ENCODE peak calls at places on chromosomes 13 and 19, in ten cellular contexts. G, H, N, A, J, P, S, L, M and D are unnamed samples. For H3K4me1, the result is how much of the 10 kb centered on the place peaks cover.

GRCh38 chr13:51006067-51006800 is 96.6 kb downstream of the RNASEH2B start:
- DNase-seq in H (no peak), G (no peak), J (no peak), L (no peak), S (no peak), M (no peak), N (no peak), A (no peak), P (no peak), D (no peak)

GRCh38 chr19:575527-576506 is 3.4 kb downstream of the BSG start:
- DNase-seq in N (peak), L (peak), J (no peak), S (peak), P (peak), M (peak), A (no peak), G (peak), H (peak), D (peak)

GRCh38 chr13:29587645-29588044 is 7.8 kb downstream of the SLC7A1 start:
- DNase-seq in S (peak), J (no peak), A (no peak), N (peak), G (no peak), P (no peak), L (no peak), M (peak), H (peak), D (no peak)

GRCh38 chr19:48635966-48636858 is 967 bp downstream of the DBP start:
- DNase-seq in N (no peak), M (no peak), J (peak), S (no peak), L (no peak), G (peak), H (no peak), A (no peak), P (no peak), D (peak)

GRCh38 chr13:80235131-80235530 is 105.8 kb downstream of the SPRY2 start:
- DNase-seq in L (no peak), H (peak), A (no peak), S (peak), J (no peak), N (no peak), G (no peak), M (no peak), P (no peak), D (no peak)

GRCh38 chr13:44801990-44802389 is 187.3 kb downstream of the NUFIP1 start:
- DNase-seq in L (no peak), J (no peak), G (no peak), M (peak), H (peak), S (peak), A (no peak), P (no peak), N (peak), D (no peak)

GRCh38 chr19:51136333-51136732 is 5.8 kb upstream of the SIGLEC7 start:
- DNase-seq in N (no peak), J (no peak), M (no peak), G (no peak), H (no peak), S (no peak), L (no peak), P (no peak), A (no peak), D (no peak)

GRCh38 chr19:55809381-55810058 is 22.3 kb downstream of the NLRP11 start:
- DNase-seq in P (peak), N (peak), L (peak), M (peak), A (peak), S (no peak), G (no peak), J (peak), H (peak), D (peak)

GRCh38 chr19:29269641-29270040 is 56.7 kb upstream of the UQCRFS1 start:
- DNase-seq in G (no peak), H (no peak), A (no peak), M (no peak), P (no peak), N (no peak), L (no peak), S (no peak), J (no peak), D (no peak)

GRCh38 chr19:16473875-16474397 is 2.2 kb upstream of the EPS15L1 start:
- DNase-seq in L (no peak), J (no peak), M (no peak), N (no peak), G (no peak), H (no peak), P (no peak), S (no peak), A (no peak), D (peak)

GRCh38 chr19:54457773-54458647 is 5.6 kb downstream of the LENG9 start:
- DNase-seq in N (no peak), H (no peak), S (no peak), P (no peak), J (no peak), M (no peak), G (no peak), A (no peak), L (no peak), D (no peak)

GRCh38 chr19:39825531-39826076 is 8.4 kb downstream of the DYRK1B start:
- DNase-seq in M (no peak), J (no peak), L (no peak), H (no peak), N (no peak), A (no peak), G (no peak), P (peak), S (no peak), D (no peak)

GRCh38 chr19:10295305-10295846 is 5.6 kb downstream of the ICAM5 start:
- DNase-seq in P (peak), S (no peak), G (no peak), A (no peak), N (no peak), L (no peak), H (no peak), M (no peak), J (peak), D (peak)

GRCh38 chr19:10295847-10296591 is 6.3 kb downstream of the ICAM5 start:
- DNase-seq in H (no peak), P (no peak), S (no peak), G (no peak), L (no peak), N (no peak), J (no peak), A (no peak), M (no peak), D (no peak)

GRCh38 chr19:10293637-10294367 is 4.0 kb downstream of the ICAM5 start:
- DNase-seq in L (no peak), H (no peak), J (no peak), N (no peak), A (no peak), G (no peak), M (no peak), P (no peak), S (no peak), D (no peak)

GRCh38 chr19:10292789-10293636 is 3.3 kb downstream of the ICAM5 start:
- DNase-seq in N (no peak), G (no peak), P (no peak), J (no peak), A (no peak), L (no peak), M (no peak), S (no peak), H (no peak), D (peak)

GRCh38 chr19:10294368-10294697 is 4.6 kb downstream of the ICAM5 start:
- DNase-seq in M (no peak), H (no peak), J (no peak), P (no peak), L (no peak), G (no peak), S (no peak), N (no peak), A (no peak), D (peak)
- TF ChIP-seq CTCF in M (no peak), H (no peak), J (no peak), P (no peak), L (no peak), G (no peak), S (no peak), N (no peak), A (no peak), D (no peak)

GRCh38 chr19:10735741-10736140 is 17.9 kb downstream of the DNM2 start:
- DNase-seq in H (no peak), N (no peak), S (no peak), M (no peak), A (no peak), L (no peak), J (no peak), P (no peak), G (no peak), D (no peak)

GRCh38 chr19:10726268-10726667 is 8.4 kb downstream of the DNM2 start:
- DNase-seq in M (no peak), N (no peak), P (no peak), A (no peak), S (no peak), J (no peak), H (no peak), L (no peak), G (no peak), D (no peak)

GRCh38 chr19:10729406-10729805 is 11.5 kb downstream of the DNM2 start:
- DNase-seq in J (no peak), H (no peak), L (no peak), A (no peak), N (no peak), M (no peak), S (no peak), P (no peak), G (no peak), D (no peak)

GRCh38 chr19:10727599-10728250 is 9.8 kb downstream of the DNM2 start:
- DNase-seq in S (no peak), J (no peak), N (no peak), G (no peak), L (no peak), P (no peak), A (no peak), H (no peak), M (no peak), D (no peak)

GRCh38 chr19:10730932-10731331 is 13.1 kb downstream of the DNM2 start:
- DNase-seq in L (no peak), P (no peak), J (no peak), S (no peak), N (no peak), H (no peak), M (no peak), G (no peak), A (no peak), D (no peak)
- H3K4me1 ChIP-seq in L (under half), P (under half), J (under half), S (under half), N (under half), H (under half), M (under half), G (under half), A (under half), D (under half)

GRCh38 chr13:69585656-69586055 is 522.0 kb upstream of the ATXN8OS start:
- DNase-seq in P (no peak), N (no peak), M (no peak), J (no peak), S (no peak), H (no peak), G (no peak), L (no peak), A (no peak), D (no peak)
- TF ChIP-seq CTCF in P (no peak), N (no peak), M (peak), J (no peak), S (no peak), H (no peak), G (no peak), L (no peak), A (no peak), D (no peak)

GRCh38 chr19:15381864-15382263 is 2.3 kb upstream of the AKAP8 start:
- DNase-seq in L (no peak), P (no peak), J (no peak), M (no peak), A (no peak), N (no peak), H (no peak), S (no peak), G (no peak), D (no peak)

GRCh38 chr19:15381429-15381828 is 1.8 kb upstream of the AKAP8 start:
- DNase-seq in L (no peak), M (no peak), G (no peak), A (no peak), P (no peak), H (no peak), N (no peak), S (no peak), J (no peak), D (no peak)

GRCh38 chr19:15379083-15379995 is at the start of gene AKAP8:
- DNase-seq in H (peak), G (peak), J (peak), A (peak), L (peak), P (peak), S (peak), N (peak), M (peak), D (peak)

GRCh38 chr19:15379996-15380647 is 535 bp upstream of the AKAP8 start:
- DNase-seq in M (peak), L (peak), P (no peak), S (peak), A (no peak), N (peak), J (peak), G (no peak), H (peak), D (peak)

DNA sequence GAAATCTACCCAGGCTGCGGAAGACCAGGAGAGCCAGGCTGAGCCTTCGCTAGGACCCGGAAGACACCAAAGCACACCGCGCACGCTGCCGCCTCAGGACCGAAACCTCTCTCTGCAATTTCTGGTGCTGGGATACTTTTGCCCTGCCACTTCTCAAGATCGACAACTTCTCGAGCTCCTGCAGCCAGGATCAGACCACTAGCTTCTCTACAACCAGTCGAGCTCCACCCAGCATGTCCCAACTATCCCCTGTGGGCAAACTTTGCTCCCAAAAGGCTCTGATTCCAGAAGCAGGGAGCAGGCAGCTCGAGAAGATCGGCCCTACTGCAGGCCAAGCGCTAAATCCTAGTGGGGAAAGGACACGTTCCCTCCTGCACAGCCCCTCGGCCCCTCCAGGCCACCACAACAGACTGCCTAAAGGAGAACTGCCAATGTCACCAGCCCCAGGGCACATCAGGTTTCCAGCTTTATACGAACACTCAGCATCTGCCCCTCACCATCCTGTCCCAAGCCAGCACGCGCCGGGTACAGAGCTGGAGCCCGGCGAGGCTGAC is 981 bp downstream of the AKAP8 start:
- DNase-seq in G (no peak), N (peak), P (no peak), S (peak), H (peak), J (peak), M (peak), A (peak), L (peak), D (peak)
- H3K4me1 ChIP-seq in G (under half), N (under half), P (under half), S (under half), H (under half), J (under half), M (under half), A (half or more), L (under half), D (under half)

GRCh38 chr19:2221918-2222317 is 14.2 kb downstream of the PLEKHJ1 start:
- DNase-seq in N (no peak), H (no peak), L (no peak), A (no peak), S (no peak), M (no peak), P (no peak), G (no peak), J (no peak), D (no peak)
- TF ChIP-seq CTCF in N (peak), H (peak), L (peak), A (no peak), S (no peak), M (peak), P (no peak), G (peak), J (no peak), D (no peak)

DNA sequence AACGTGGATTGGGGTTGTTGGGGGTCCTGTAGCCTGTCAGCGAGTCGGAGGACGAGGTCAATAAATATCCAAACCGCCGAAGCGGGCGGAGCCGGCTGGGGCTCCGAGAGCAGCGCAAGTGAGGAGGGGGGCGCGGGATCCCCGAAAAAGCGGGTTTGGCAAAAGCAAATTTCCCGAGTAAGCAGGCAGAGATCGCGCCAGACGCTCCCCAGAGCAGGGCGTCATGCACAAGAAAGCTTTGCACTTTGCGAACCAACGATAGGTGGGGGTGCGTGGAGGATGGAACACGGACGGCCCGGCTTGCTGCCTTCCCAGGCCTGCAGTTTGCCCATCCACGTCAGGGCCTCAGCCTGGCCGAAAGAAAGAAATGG is 754 bp upstream of the SIX5 start:
- DNase-seq in J (peak), N (peak), P (peak), G (no peak), H (no peak), A (peak), L (peak), S (no peak), M (peak), D (peak)
- H3K4me1 ChIP-seq in J (under half), N (under half), P (under half), G (under half), H (under half), A (under half), L (half or more), S (under half), M (under half), D (under half)

DNA sequence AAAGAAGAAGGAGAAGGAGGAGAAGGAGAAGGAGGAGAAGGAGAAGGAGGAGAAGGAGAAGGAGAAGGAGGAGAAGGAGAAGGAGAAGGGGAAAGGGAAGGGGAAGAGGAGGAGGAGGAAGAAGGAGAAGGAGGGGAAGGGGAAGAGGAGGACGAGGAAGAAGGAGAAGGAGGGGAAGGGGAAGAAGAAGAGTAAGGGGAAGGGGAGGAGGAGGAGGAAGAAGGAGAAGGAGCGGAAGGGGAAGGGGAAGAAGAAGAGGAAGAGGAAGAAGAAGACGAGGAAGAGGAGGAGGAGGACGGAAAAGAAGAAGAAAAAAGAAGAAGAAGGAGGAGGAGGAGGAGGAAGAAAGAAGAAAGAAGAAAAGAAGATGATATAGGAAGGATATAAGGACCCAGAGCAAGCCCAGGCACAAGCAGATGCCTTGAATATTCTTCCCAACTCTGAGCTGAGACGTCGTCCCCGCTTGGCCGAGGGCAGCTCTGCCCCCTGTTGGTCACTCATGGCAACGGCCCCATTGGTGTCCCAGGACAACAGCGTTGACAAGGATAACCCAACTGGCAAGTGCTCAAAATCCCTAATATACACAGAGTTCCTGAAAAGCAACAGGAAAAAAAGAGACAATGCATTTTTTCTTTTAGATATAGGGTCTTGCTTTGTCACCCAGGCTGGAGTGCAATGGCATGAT is 30.6 kb upstream of the IGSF23 start:
- DNase-seq in M (no peak), S (no peak), H (no peak), L (peak), G (no peak), N (no peak), P (peak), J (peak), A (no peak), D (no peak)
- TF ChIP-seq CTCF in M (peak), S (peak), H (peak), L (peak), G (peak), N (peak), P (peak), J (peak), A (no peak), D (peak)

GRCh38 chr13:30593001-30593400 is 24.7 kb upstream of the USPL1 start:
- DNase-seq in H (no peak), N (no peak), P (no peak), S (no peak), G (no peak), J (no peak), L (no peak), A (no peak), M (no peak), D (no peak)
- H3K4me1 ChIP-seq in H (under half), N (under half), P (under half), S (under half), G (under half), J (under half), L (under half), A (under half), M (under half), D (under half)